ENCODE peak calls at places on chromosomes 1 and 21, in nine cellular contexts. One of them, this sample, is unnamed.

GRCh38 chr1:29324771-29325351 is 88.5 kb downstream of the PTPRU start:
- DNase-seq in cardiac muscle cell: peak
- DNase-seq in NAMALWA: peak
- DNase-seq in pancreas: no peak
- DNase-seq in AG08396: no peak
- DNase-seq in T-helper 1 cell: no peak
- DNase-seq in activated CD8-positive, alpha-beta memory T cell treated with anti-CD3 and anti-CD28 coated beads, Interleukin-2, amount 50 U/mL, for 4 hours: no peak
- DNase-seq in A549: no peak
- DNase-seq in anterior cingulate cortex: no peak
- DNase-seq in this sample: no peak

GRCh38 chr21:39837861-39838359 is 29.3 kb upstream of the PCP4 start:
- DNase-seq in cardiac muscle cell: no peak
- DNase-seq in anterior cingulate cortex: no peak
- DNase-seq in A549: no peak
- DNase-seq in activated CD8-positive, alpha-beta memory T cell treated with anti-CD3 and anti-CD28 coated beads, Interleukin-2, amount 50 U/mL, for 4 hours: no peak
- DNase-seq in pancreas: no peak
- DNase-seq in T-helper 1 cell: no peak
- DNase-seq in AG08396: no peak
- DNase-seq in NAMALWA: no peak
- DNase-seq in this sample: no peak

GRCh38 chr1:85451236-85451830 is 13.6 kb downstream of the DDAH1 start:
- DNase-seq in NAMALWA: no peak
- DNase-seq in anterior cingulate cortex: no peak
- DNase-seq in cardiac muscle cell: no peak
- DNase-seq in T-helper 1 cell: no peak
- DNase-seq in A549: no peak
- DNase-seq in activated CD8-positive, alpha-beta memory T cell treated with anti-CD3 and anti-CD28 coated beads, Interleukin-2, amount 50 U/mL, for 4 hours: no peak
- DNase-seq in pancreas: no peak
- DNase-seq in AG08396: no peak
- DNase-seq in this sample: no peak

GRCh38 chr1:53367503-53368313 is 39.8 kb upstream of the LRP8 start:
- DNase-seq in T-helper 1 cell: peak
- DNase-seq in NAMALWA: peak
- DNase-seq in AG08396: no peak
- DNase-seq in anterior cingulate cortex: no peak
- DNase-seq in activated CD8-positive, alpha-beta memory T cell treated with anti-CD3 and anti-CD28 coated beads, Interleukin-2, amount 50 U/mL, for 4 hours: peak
- DNase-seq in cardiac muscle cell: no peak
- DNase-seq in pancreas: no peak
- DNase-seq in A549: no peak
- DNase-seq in this sample: peak

GRCh38 chr1:151611288-151611790 is 511 bp upstream of the SNX27 start:
- DNase-seq in pancreas: no peak
- DNase-seq in activated CD8-positive, alpha-beta memory T cell treated with anti-CD3 and anti-CD28 coated beads, Interleukin-2, amount 50 U/mL, for 4 hours: no peak
- DNase-seq in anterior cingulate cortex: no peak
- DNase-seq in A549: peak
- DNase-seq in cardiac muscle cell: peak
- DNase-seq in AG08396: peak
- DNase-seq in NAMALWA: peak
- DNase-seq in T-helper 1 cell: no peak
- DNase-seq in this sample: no peak

GRCh38 chr21:28781602-28782274 is 210.9 kb downstream of the LTN1 start:
- DNase-seq in pancreas: no peak
- DNase-seq in AG08396: peak
- DNase-seq in cardiac muscle cell: peak
- DNase-seq in T-helper 1 cell: no peak
- DNase-seq in activated CD8-positive, alpha-beta memory T cell treated with anti-CD3 and anti-CD28 coated beads, Interleukin-2, amount 50 U/mL, for 4 hours: no peak
- DNase-seq in A549: peak
- DNase-seq in anterior cingulate cortex: no peak
- DNase-seq in NAMALWA: peak
- DNase-seq in this sample: no peak

GRCh38 chr1:172466795-172467407 is 23.0 kb upstream of the PIGC start:
- DNase-seq in T-helper 1 cell: no peak
- DNase-seq in activated CD8-positive, alpha-beta memory T cell treated with anti-CD3 and anti-CD28 coated beads, Interleukin-2, amount 50 U/mL, for 4 hours: no peak
- DNase-seq in NAMALWA: no peak
- DNase-seq in AG08396: no peak
- DNase-seq in pancreas: no peak
- DNase-seq in A549: peak
- DNase-seq in cardiac muscle cell: no peak
- DNase-seq in anterior cingulate cortex: no peak
- DNase-seq in this sample: no peak

GRCh38 chr1:145985502-145986439 is 10.6 kb downstream of the TXNIP start:
- DNase-seq in activated CD8-positive, alpha-beta memory T cell treated with anti-CD3 and anti-CD28 coated beads, Interleukin-2, amount 50 U/mL, for 4 hours: no peak
- DNase-seq in cardiac muscle cell: peak
- DNase-seq in AG08396: peak
- DNase-seq in T-helper 1 cell: no peak
- DNase-seq in anterior cingulate cortex: no peak
- DNase-seq in NAMALWA: no peak
- DNase-seq in pancreas: no peak
- DNase-seq in A549: peak
- DNase-seq in this sample: no peak